ENCODE peak calls at places on chromosomes 13 and 19, in six cellular contexts. G is fibroblast of lung; Z is PC-9; D is CD4-positive, alpha-beta memory T cell; X is mesenchymal stem cell; Q is cardiac muscle cell. A is an unnamed sample.

GRCh38 chr19:16094360-16095070 is 17.2 kb upstream of the RAB8A start:
- DNase-seq in X (no peak), Q (no peak), G (peak; percentile 44), Z (no peak), D (no peak), A (no peak)

GRCh38 chr13:112664501-112665203 is 25.2 kb upstream of the ATP11A start:
- DNase-seq in G (no peak), Z (no peak), D (no peak), X (peak; percentile 26), Q (no peak), A (no peak)

GRCh38 chr13:81480634-81481033 is 1139.7 kb upstream of the SPRY2 start:
- DNase-seq in Z (no peak), Q (peak; percentile 2), X (no peak), D (no peak), G (no peak), A (no peak)

GRCh38 chr19:287381-287871 is 3.8 kb downstream of the PLPP2 start:
- DNase-seq in G (no peak), Z (no peak), X (no peak), D (no peak), Q (no peak), A (no peak)

GRCh38 chr13:28055362-28055761 is 45.0 kb downstream of the FLT3 start:
- DNase-seq in X (no peak), Z (no peak), G (no peak), Q (no peak), D (no peak), A (no peak)

GRCh38 chr13:41206467-41206866 is 12.1 kb upstream of the KBTBD7 start:
- DNase-seq in D (no peak), X (no peak), Q (no peak), G (no peak), Z (no peak), A (no peak)

GRCh38 chr19:46984077-46985010 is 35.3 kb upstream of the NPAS1 start:
- DNase-seq in Z (no peak), Q (peak; percentile 81), G (peak; percentile 75), X (peak; percentile 92), D (no peak), A (no peak)

GRCh38 chr19:3586124-3586626 is 897 bp downstream of the GIPC3 start:
- DNase-seq in Z (no peak), X (no peak), G (no peak), Q (peak; percentile 42), D (peak; percentile 29), A (no peak)

GRCh38 chr13:45695198-45695730 is 6.9 kb upstream of the CBY2 start:
- DNase-seq in Z (no peak), D (no peak), Q (no peak), G (peak; percentile 5), X (no peak), A (no peak)

GRCh38 chr13:35923347-35923746 is 207.8 kb downstream of the DCLK1 start:
- DNase-seq in D (no peak), Q (no peak), G (peak; percentile 70), X (peak; percentile 7), Z (peak; percentile 69), A (no peak)

GRCh38 chr19:41328818-41329220 is 18.8 kb downstream of the CCDC97 start:
- DNase-seq in Z (no peak), X (no peak), G (no peak), Q (no peak), D (no peak), A (no peak)

GRCh38 chr13:48110930-48111721 is 16.2 kb upstream of the MED4 start:
- DNase-seq in D (no peak), Q (no peak), G (peak; percentile 49), X (no peak), Z (no peak), A (no peak)

GRCh38 chr19:46922465-46922864 is 61.7 kb downstream of the ARHGAP35 start:
- DNase-seq in Z (no peak), Q (no peak), X (no peak), G (no peak), D (no peak), A (no peak)

GRCh38 chr13:30341815-30342570 is 34.6 kb upstream of the KATNAL1 start:
- DNase-seq in G (peak; percentile 96), X (peak; percentile 88), Q (peak; percentile 28), Z (peak; percentile 70), D (no peak), A (no peak)

GRCh38 chr13:105908581-105908980 is 626.9 kb downstream of the EFNB2 start:
- DNase-seq in D (peak; percentile 18), Z (no peak), Q (no peak), X (peak; percentile 32), G (peak; percentile 46), A (no peak)

GRCh38 chr19:8355631-8356402 is 8.1 kb upstream of the ANGPTL4 start:
- DNase-seq in X (peak; percentile 100), D (no peak), G (peak; percentile 98), Q (no peak), Z (peak; percentile 70), A (no peak)

GRCh38 chr13:20561731-20562130 is 5.2 kb upstream of the IFT88 start:
- DNase-seq in Z (no peak), D (no peak), X (no peak), Q (no peak), G (no peak), A (no peak)

GRCh38 chr13:20828540-20829364 is 55.0 kb upstream of the EEF1AKMT1 start:
- DNase-seq in D (peak; percentile 72), Q (peak; percentile 63), X (peak; percentile 72), Z (peak; percentile 12), G (peak; percentile 47), A (peak; percentile 16)

GRCh38 chr19:9673912-9674668 is 810 bp downstream of the ZNF562 start:
- DNase-seq in D (peak; percentile 20), Q (no peak), Z (peak; percentile 1), G (peak; percentile 35), X (peak; percentile 11), A (no peak)

GRCh38 chr19:47542030-47542475 is 27.2 kb upstream of the NAPA start:
- DNase-seq in D (no peak), X (peak; percentile 91), Z (no peak), G (peak; percentile 28), Q (peak; percentile 72), A (no peak)

DNA sequence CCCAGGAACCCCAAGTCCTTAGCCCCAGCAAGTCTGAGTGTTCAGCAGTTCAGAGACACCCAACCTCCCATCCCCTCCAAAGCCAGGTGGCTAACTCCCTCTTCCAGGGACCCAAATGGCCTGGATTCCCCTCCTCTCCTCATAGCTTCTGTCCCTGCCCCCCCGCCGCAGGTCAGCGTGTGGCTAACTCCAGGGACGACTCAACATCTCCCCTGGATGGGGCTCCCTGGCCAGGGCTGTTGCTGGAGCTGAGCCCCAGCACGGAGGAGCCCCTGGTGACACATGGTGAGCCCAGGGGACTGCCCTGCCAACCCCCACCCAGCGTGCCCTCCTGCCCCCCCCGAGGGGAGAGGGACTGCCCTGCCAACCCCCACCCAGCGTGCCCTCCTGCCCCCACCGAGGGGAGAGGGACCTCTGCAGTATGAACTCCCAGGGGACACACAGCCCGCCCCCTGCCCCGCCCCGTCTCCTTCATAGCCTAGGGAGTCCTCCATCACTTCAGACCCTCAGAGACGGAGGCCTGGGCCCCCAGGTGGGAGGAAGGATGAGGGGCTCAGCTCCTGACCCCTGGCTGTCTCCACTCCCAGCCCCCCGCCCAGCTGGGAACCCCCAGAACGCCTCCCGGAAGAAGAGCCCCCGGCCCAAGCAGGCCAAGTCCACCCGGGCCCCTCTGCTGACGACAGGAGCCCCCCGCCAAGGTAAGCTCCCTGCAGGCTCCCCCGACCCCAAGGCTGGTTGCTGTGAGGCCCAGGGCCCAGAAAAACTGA is 1.7 kb downstream of the SSC5D start:
- DNase-seq in Q (no peak), G (no peak), Z (no peak), X (no peak), D (no peak), A (no peak)
- H3K4me1 ChIP-seq in Q (peaks cover 23% of the 10 kb centered on the region), G (peaks cover 47% of the 10 kb centered on the region), Z (peaks cover 16% of the 10 kb centered on the region), X (peaks cover 69% of the 10 kb centered on the region), D (no peaks in the 10 kb centered on the region), A (peaks cover 13% of the 10 kb centered on the region)

DNA sequence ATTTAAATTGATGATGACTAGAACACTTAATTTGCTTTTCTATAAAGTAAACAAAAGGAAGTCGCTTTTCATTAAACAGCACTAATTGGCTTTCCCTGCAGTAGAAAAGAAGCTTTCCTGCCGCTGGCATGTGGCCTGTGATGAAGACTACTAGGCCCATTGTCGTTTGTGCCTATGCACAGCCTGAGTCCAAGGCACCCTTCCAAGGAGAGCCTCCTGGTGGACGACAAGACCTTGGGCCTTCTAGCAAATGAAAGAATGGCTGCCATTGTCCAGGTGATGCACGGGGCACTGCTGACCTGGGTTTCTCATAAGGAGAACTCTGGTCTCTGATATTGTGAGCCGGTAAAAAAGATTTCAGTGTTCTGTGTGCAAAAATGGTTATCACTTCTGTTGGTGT is 233.0 kb downstream of the COL4A1 start:
- DNase-seq in Z (no peak), X (no peak), Q (no peak), G (no peak), D (no peak), A (no peak)
- H3K4me3 ChIP-seq in Z (no peak overlapping the region), X (no peak overlapping the region), Q (no peak overlapping the region), G (no peak overlapping the region), D (no peak overlapping the region), A (no peak overlapping the region)

GRCh38 chr19:33156354-33156753 is 24.4 kb downstream of the WDR88 start:
- DNase-seq in Q (no peak), G (peak; percentile 33), D (no peak), Z (no peak), X (no peak), A (no peak)

GRCh38 chr19:33157906-33158305 is 26.0 kb downstream of the WDR88 start:
- DNase-seq in X (no peak), G (no peak), Z (no peak), D (no peak), Q (no peak), A (no peak)

GRCh38 chr19:33150852-33151518 is 19.1 kb downstream of the WDR88 start:
- DNase-seq in X (no peak), Z (no peak), G (no peak), Q (no peak), D (no peak), A (no peak)

GRCh38 chr19:33147538-33147937 is 15.6 kb downstream of the WDR88 start:
- DNase-seq in D (no peak), X (no peak), G (no peak), Q (no peak), Z (no peak), A (no peak)

GRCh38 chr19:33152178-33152577 is 20.3 kb downstream of the WDR88 start:
- DNase-seq in X (no peak), D (no peak), Z (no peak), Q (no peak), G (no peak), A (no peak)
- H3K4me1 ChIP-seq in X (peaks cover 5% of the 10 kb centered on the region), D (no peaks in the 10 kb centered on the region), Z (peaks cover 11% of the 10 kb centered on the region), Q (no peaks in the 10 kb centered on the region), G (no peaks in the 10 kb centered on the region), A (no peaks in the 10 kb centered on the region)

DNA sequence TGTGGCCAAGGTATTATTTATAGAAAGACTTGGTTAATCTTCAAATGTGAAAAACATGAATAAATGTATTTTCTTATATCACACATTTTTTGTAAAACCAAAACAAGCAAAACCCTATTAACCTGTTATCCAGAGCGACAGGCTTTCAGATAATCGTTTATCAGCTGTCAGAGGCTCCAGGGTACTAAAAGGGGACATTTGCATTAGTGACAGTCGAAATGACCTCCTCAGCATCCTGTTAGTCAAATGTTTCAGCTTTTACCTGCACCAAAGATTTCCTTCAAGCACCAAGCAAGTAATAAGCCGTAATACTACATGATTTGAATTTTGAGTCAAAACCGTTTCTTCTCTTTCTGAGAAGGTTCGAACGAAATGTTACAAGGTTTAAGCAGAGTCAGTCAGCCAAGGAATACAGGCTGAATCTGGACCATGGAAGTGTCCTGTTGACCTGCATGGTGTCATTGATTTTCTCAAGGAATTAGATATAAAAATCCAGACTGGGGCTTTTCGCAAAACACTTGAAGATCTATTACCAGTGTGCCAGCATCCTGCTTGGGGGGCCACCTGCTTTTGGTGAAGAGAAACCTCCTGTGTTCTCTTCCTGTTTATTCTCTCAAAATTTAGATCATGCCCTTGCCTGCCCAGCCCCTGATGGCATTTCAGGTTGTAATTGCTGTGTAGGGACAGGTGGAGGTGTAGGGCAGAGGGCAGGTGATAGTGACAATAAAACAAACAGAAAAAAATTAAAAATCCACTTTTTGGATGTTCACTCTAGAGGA is 11.3 kb upstream of the RFC3 start:
- DNase-seq in X (no peak), D (no peak), Z (no peak), Q (no peak), G (no peak), A (no peak)
- H3K4me3 ChIP-seq in X (no peak overlapping the region), D (no peak overlapping the region), Z (no peak overlapping the region), Q (no peak overlapping the region), G (no peak overlapping the region), A (no peak overlapping the region)

A was measured in iPS DF 6.9.